ENCODE peak calls at places on chromosomes 7 and 10, in eight cellular contexts. W is HepG2, G is NB4, R is transverse colon, Z is adrenal gland, H is right lobe of liver, B is spleen, I is stomach. M is an unnamed sample.

GRCh38 chr7:98831641-98832221 is 38.1 kb downstream of the TMEM130 start:
- DNase-seq in H (no peak), G (peak), R (peak), B (no peak), I (no peak), Z (peak), W (peak), M (peak)

GRCh38 chr7:43879477-43879876 is 10.2 kb upstream of the MRPS24 start:
- DNase-seq in B (no peak), G (no peak), R (no peak), H (no peak), W (no peak), I (no peak), Z (peak), M (no peak)

GRCh38 chr7:128880791-128881457 is 18.3 kb downstream of the ATP6V1F start:
- DNase-seq in Z (no peak), W (no peak), B (peak), R (no peak), H (peak), G (no peak), I (no peak), M (no peak)

GRCh38 chr10:28991738-28992270 is 297.1 kb upstream of the LYZL1 start:
- DNase-seq in G (peak), H (no peak), B (no peak), Z (peak), I (peak), R (peak), W (peak), M (peak)

GRCh38 chr10:104246981-104247380 is 7.7 kb upstream of the GSTO1 start:
- DNase-seq in Z (peak), W (no peak), G (peak), I (no peak), R (no peak), H (no peak), B (no peak), M (peak)

GRCh38 chr7:120421151-120421651 is 148.2 kb downstream of the KCND2 start:
- DNase-seq in H (no peak), Z (no peak), R (no peak), W (no peak), G (no peak), B (no peak), I (no peak), M (no peak)

GRCh38 chr7:128148676-128149075 is 92.4 kb upstream of the LEP start:
- DNase-seq in R (no peak), W (no peak), G (no peak), Z (no peak), I (no peak), H (no peak), B (no peak), M (no peak)

GRCh38 chr7:117946201-117946633 is 73.0 kb upstream of the CTTNBP2 start:
- DNase-seq in I (no peak), G (no peak), Z (no peak), R (no peak), B (no peak), W (no peak), H (no peak), M (no peak)

GRCh38 chr10:28996947-28997551 is 291.8 kb upstream of the LYZL1 start:
- DNase-seq in B (no peak), I (no peak), Z (no peak), G (no peak), R (no peak), H (no peak), W (peak), M (no peak)

GRCh38 chr7:48109848-48110663 is 21.0 kb downstream of the UPP1 start:
- DNase-seq in W (peak), R (peak), Z (peak), I (peak), G (peak), B (peak), H (peak), M (peak)

GRCh38 chr10:79088176-79088575 is 19.4 kb downstream of the ZMIZ1 start:
- DNase-seq in W (no peak), R (peak), B (no peak), Z (no peak), H (peak), I (peak), G (no peak), M (no peak)

GRCh38 chr10:74134240-74134820 is 16.3 kb downstream of the AP3M1 start:
- DNase-seq in R (no peak), I (no peak), Z (no peak), H (no peak), G (no peak), B (no peak), W (no peak), M (no peak)

GRCh38 chr10:71326464-71326881 is 7.4 kb downstream of the SLC29A3 start:
- DNase-seq in R (peak), G (no peak), I (peak), B (no peak), W (no peak), H (no peak), Z (no peak), M (no peak)

GRCh38 chr10:24257588-24257987 is 48.6 kb downstream of the KIAA1217 start:
- DNase-seq in I (no peak), R (no peak), B (no peak), G (no peak), H (no peak), Z (no peak), W (no peak), M (no peak)

GRCh38 chr10:74213571-74214162 is 62.6 kb downstream of the ADK start:
- DNase-seq in Z (peak), H (no peak), W (peak), B (no peak), I (no peak), G (peak), R (peak), M (peak)

GRCh38 chr7:152911904-152912303 is 152.4 kb downstream of the ACTR3B start:
- DNase-seq in G (no peak), Z (no peak), H (no peak), B (no peak), W (no peak), I (no peak), R (no peak), M (no peak)

GRCh38 chr10:96259150-96259549 is 12.2 kb downstream of the BLNK start:
- DNase-seq in H (no peak), B (no peak), G (no peak), W (no peak), I (no peak), R (no peak), Z (no peak), M (no peak)

GRCh38 chr10:28179490-28180099 is 123.3 kb downstream of the MPP7 start:
- DNase-seq in R (no peak), I (no peak), B (no peak), Z (peak), W (peak), G (peak), H (no peak), M (peak)

GRCh38 chr10:77898323-77899079 is 28.1 kb downstream of the DLG5 start:
- DNase-seq in Z (peak), H (peak), G (no peak), I (peak), W (no peak), B (no peak), R (no peak), M (no peak)

GRCh38 chr7:96719164-96719563 is 9.5 kb upstream of the SEM1 start:
- DNase-seq in R (no peak), G (no peak), W (no peak), Z (no peak), B (no peak), H (no peak), I (no peak), M (no peak)

GRCh38 chr10:35795131-35795819 is 153.2 kb upstream of the FZD8 start:
- DNase-seq in W (no peak), H (no peak), I (no peak), Z (no peak), B (no peak), G (peak), R (no peak), M (no peak)

GRCh38 chr10:114071188-114071587 is 27.5 kb downstream of the ADRB1 start:
- DNase-seq in I (no peak), H (no peak), W (no peak), G (no peak), R (no peak), Z (no peak), B (no peak), M (no peak)

GRCh38 chr10:70146489-70147488 is at the start of gene TYSND1:
- DNase-seq in G (peak), H (peak), R (peak), B (peak), Z (peak), W (peak), I (peak), M (peak)
- TF ChIP-seq POLR2A in G (peak), H (peak), R (peak), B (peak), Z (peak), W (peak), I (peak), M (peak)

GRCh38 chr7:30364773-30365172 is 80.4 kb downstream of the ZNRF2 start:
- DNase-seq in R (no peak), G (no peak), Z (no peak), B (no peak), H (no peak), W (no peak), I (no peak), M (no peak)
- TF ChIP-seq POLR2A in R (no peak), G (no peak), Z (no peak), B (no peak), H (no peak), W (no peak), I (no peak), M (no peak)

GRCh38 chr7:103293526-103293925 is 3.7 kb upstream of the PMPCB start:
- DNase-seq in H (no peak), R (no peak), I (no peak), W (no peak), Z (no peak), B (no peak), G (no peak), M (no peak)

GRCh38 chr7:103299660-103300059 is 2.4 kb downstream of the PMPCB start:
- DNase-seq in R (no peak), I (no peak), B (no peak), W (no peak), Z (no peak), H (no peak), G (peak), M (peak)

GRCh38 chr7:103297837-103298179 is 573 bp downstream of the PMPCB start:
- DNase-seq in Z (no peak), W (no peak), H (no peak), R (no peak), I (no peak), G (no peak), B (no peak), M (no peak)

GRCh38 chr7:103296901-103297836 is at the start of gene PMPCB:
- DNase-seq in R (peak), B (peak), G (peak), I (peak), Z (peak), W (peak), H (peak), M (peak)
- TF ChIP-seq POLR2A in R (peak), B (no peak), G (peak), I (no peak), Z (peak), W (peak), H (peak), M (peak)

GRCh38 chr7:100429637-100430449 is at the start of gene MEPCE:
- DNase-seq in H (peak), I (peak), G (peak), W (peak), R (peak), Z (peak), B (peak), M (peak)
- TF ChIP-seq POLR2A in H (no peak), I (no peak), G (peak), W (no peak), R (peak), Z (peak), B (peak), M (no peak)

GRCh38 chr7:6530626-6531491 is 20.4 kb downstream of the GRID2IP start:
- DNase-seq in G (no peak), I (peak), Z (no peak), R (peak), H (no peak), W (no peak), B (peak), M (no peak)
- TF ChIP-seq POLR2A in G (no peak), I (no peak), Z (no peak), R (no peak), H (no peak), W (no peak), B (no peak), M (no peak)

DNA sequence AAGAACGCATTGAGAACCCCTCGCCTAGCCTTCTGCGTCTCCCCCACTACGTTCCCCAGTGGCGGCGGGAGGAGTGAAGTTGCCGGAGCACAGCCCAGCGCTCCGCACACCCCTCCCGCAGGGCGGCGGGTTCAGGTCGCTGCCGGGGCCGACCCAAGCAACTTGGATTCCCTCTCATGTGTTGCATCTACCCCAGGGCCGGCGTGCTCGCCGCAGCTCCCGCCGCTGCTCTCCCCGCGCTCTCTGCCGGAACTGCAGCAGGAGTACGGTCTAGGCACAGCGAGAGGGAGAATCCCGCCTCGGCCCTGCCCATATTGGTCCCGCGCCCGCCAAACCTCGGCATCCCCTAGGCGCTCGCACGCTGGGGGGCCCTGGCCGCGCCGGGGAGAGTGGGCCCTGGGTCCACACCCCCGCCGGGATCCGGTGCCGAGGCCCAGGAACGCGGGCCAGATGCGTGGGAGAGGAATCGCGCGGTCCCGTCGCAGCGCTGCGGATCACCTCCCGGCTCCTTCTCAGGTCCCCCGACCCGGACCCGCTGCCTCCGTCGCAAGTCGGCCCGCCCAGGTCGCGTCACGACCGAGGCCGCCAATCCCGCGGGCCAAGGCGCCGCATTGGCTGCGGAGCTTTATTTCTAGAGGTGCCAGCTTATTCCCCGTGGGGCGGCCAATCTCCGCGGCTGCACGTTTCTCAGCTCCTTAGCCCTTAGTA is 648 bp upstream of the TMEM243 start:
- DNase-seq in Z (peak), B (peak), G (peak), I (peak), H (peak), R (peak), W (peak), M (peak)
- TF ChIP-seq POLR2A in Z (peak), B (peak), G (no peak), I (peak), H (peak), R (peak), W (peak), M (no peak)

M was measured in erythroblast.